ENCODE peak calls at places on chromosomes 5 and 9, in nine cellular contexts. One of them, this sample, is unnamed.

GRCh38 chr5:159441441-159441840 is 111.2 kb upstream of the IL12B start:
- DNase-seq in activated CD8-positive, alpha-beta memory T cell treated with anti-CD3 and anti-CD28 coated beads, Interleukin-2, amount 50 U/mL, for 48 hours: no peak
- DNase-seq in MV-4-11: peak
- DNase-seq in germinal center: no peak
- DNase-seq in heart left ventricle: peak
- DNase-seq in activated CD4-positive, CD25-positive, alpha-beta regulatory T cell treated with anti-CD3 and anti-CD28 coated beads, Interleukin-2, amount 50 U/mL, for 72 hours: no peak
- DNase-seq in HT1080: peak
- DNase-seq in substantia nigra: no peak
- DNase-seq in A172: peak
- DNase-seq in this sample: peak

GRCh38 chr5:44881266-44881665 is 72.5 kb downstream of the MRPS30 start:
- DNase-seq in activated CD8-positive, alpha-beta memory T cell treated with anti-CD3 and anti-CD28 coated beads, Interleukin-2, amount 50 U/mL, for 48 hours: no peak
- DNase-seq in MV-4-11: no peak
- DNase-seq in germinal center: no peak
- DNase-seq in heart left ventricle: no peak
- DNase-seq in activated CD4-positive, CD25-positive, alpha-beta regulatory T cell treated with anti-CD3 and anti-CD28 coated beads, Interleukin-2, amount 50 U/mL, for 72 hours: no peak
- DNase-seq in HT1080: no peak
- DNase-seq in substantia nigra: no peak
- DNase-seq in A172: no peak
- DNase-seq in this sample: no peak

GRCh38 chr5:171601266-171601881 is 181.9 kb downstream of the FGF18 start:
- DNase-seq in activated CD8-positive, alpha-beta memory T cell treated with anti-CD3 and anti-CD28 coated beads, Interleukin-2, amount 50 U/mL, for 48 hours: peak
- DNase-seq in MV-4-11: peak
- DNase-seq in germinal center: no peak
- DNase-seq in heart left ventricle: no peak
- DNase-seq in activated CD4-positive, CD25-positive, alpha-beta regulatory T cell treated with anti-CD3 and anti-CD28 coated beads, Interleukin-2, amount 50 U/mL, for 72 hours: no peak
- DNase-seq in HT1080: no peak
- DNase-seq in substantia nigra: no peak
- DNase-seq in A172: peak
- DNase-seq in this sample: no peak

GRCh38 chr9:83964973-83965349 is 15.1 kb downstream of the HNRNPK start:
- DNase-seq in activated CD8-positive, alpha-beta memory T cell treated with anti-CD3 and anti-CD28 coated beads, Interleukin-2, amount 50 U/mL, for 48 hours: no peak
- DNase-seq in MV-4-11: peak
- DNase-seq in germinal center: no peak
- DNase-seq in heart left ventricle: no peak
- DNase-seq in activated CD4-positive, CD25-positive, alpha-beta regulatory T cell treated with anti-CD3 and anti-CD28 coated beads, Interleukin-2, amount 50 U/mL, for 72 hours: no peak
- DNase-seq in HT1080: no peak
- DNase-seq in substantia nigra: no peak
- DNase-seq in A172: no peak
- DNase-seq in this sample: no peak

GRCh38 chr5:147065071-147065470 is 169.8 kb upstream of the STK32A start:
- DNase-seq in activated CD8-positive, alpha-beta memory T cell treated with anti-CD3 and anti-CD28 coated beads, Interleukin-2, amount 50 U/mL, for 48 hours: no peak
- DNase-seq in MV-4-11: no peak
- DNase-seq in germinal center: no peak
- DNase-seq in heart left ventricle: no peak
- DNase-seq in activated CD4-positive, CD25-positive, alpha-beta regulatory T cell treated with anti-CD3 and anti-CD28 coated beads, Interleukin-2, amount 50 U/mL, for 72 hours: no peak
- DNase-seq in HT1080: no peak
- DNase-seq in substantia nigra: no peak
- DNase-seq in A172: no peak
- DNase-seq in this sample: no peak

GRCh38 chr5:152560508-152561137 is 155.5 kb upstream of the NMUR2 start:
- DNase-seq in activated CD8-positive, alpha-beta memory T cell treated with anti-CD3 and anti-CD28 coated beads, Interleukin-2, amount 50 U/mL, for 48 hours: peak
- DNase-seq in MV-4-11: peak
- DNase-seq in germinal center: peak
- DNase-seq in heart left ventricle: peak
- DNase-seq in activated CD4-positive, CD25-positive, alpha-beta regulatory T cell treated with anti-CD3 and anti-CD28 coated beads, Interleukin-2, amount 50 U/mL, for 72 hours: no peak
- DNase-seq in HT1080: peak
- DNase-seq in substantia nigra: peak
- DNase-seq in A172: peak
- DNase-seq in this sample: peak

GRCh38 chr5:129763651-129764050 is 15.8 kb downstream of the MINAR2 start:
- DNase-seq in activated CD8-positive, alpha-beta memory T cell treated with anti-CD3 and anti-CD28 coated beads, Interleukin-2, amount 50 U/mL, for 48 hours: no peak
- DNase-seq in MV-4-11: no peak
- DNase-seq in germinal center: no peak
- DNase-seq in heart left ventricle: no peak
- DNase-seq in activated CD4-positive, CD25-positive, alpha-beta regulatory T cell treated with anti-CD3 and anti-CD28 coated beads, Interleukin-2, amount 50 U/mL, for 72 hours: no peak
- DNase-seq in HT1080: no peak
- DNase-seq in substantia nigra: no peak
- DNase-seq in A172: no peak
- DNase-seq in this sample: no peak

GRCh38 chr5:154198611-154199230 is 8.2 kb downstream of the GALNT10 start:
- DNase-seq in activated CD8-positive, alpha-beta memory T cell treated with anti-CD3 and anti-CD28 coated beads, Interleukin-2, amount 50 U/mL, for 48 hours: no peak
- DNase-seq in MV-4-11: no peak
- DNase-seq in germinal center: no peak
- DNase-seq in heart left ventricle: no peak
- DNase-seq in activated CD4-positive, CD25-positive, alpha-beta regulatory T cell treated with anti-CD3 and anti-CD28 coated beads, Interleukin-2, amount 50 U/mL, for 72 hours: no peak
- DNase-seq in HT1080: peak
- DNase-seq in substantia nigra: no peak
- DNase-seq in A172: peak
- DNase-seq in this sample: peak

GRCh38 chr9:89720721-89721660 is 116.2 kb downstream of the GADD45G start:
- DNase-seq in activated CD8-positive, alpha-beta memory T cell treated with anti-CD3 and anti-CD28 coated beads, Interleukin-2, amount 50 U/mL, for 48 hours: no peak
- DNase-seq in MV-4-11: peak
- DNase-seq in germinal center: no peak
- DNase-seq in heart left ventricle: no peak
- DNase-seq in activated CD4-positive, CD25-positive, alpha-beta regulatory T cell treated with anti-CD3 and anti-CD28 coated beads, Interleukin-2, amount 50 U/mL, for 72 hours: no peak
- DNase-seq in HT1080: no peak
- DNase-seq in substantia nigra: no peak
- DNase-seq in A172: no peak
- DNase-seq in this sample: no peak

GRCh38 chr5:28374492-28374934 is 1336.1 kb upstream of the CDH9 start:
- DNase-seq in activated CD8-positive, alpha-beta memory T cell treated with anti-CD3 and anti-CD28 coated beads, Interleukin-2, amount 50 U/mL, for 48 hours: no peak
- DNase-seq in MV-4-11: peak
- DNase-seq in germinal center: no peak
- DNase-seq in heart left ventricle: no peak
- DNase-seq in activated CD4-positive, CD25-positive, alpha-beta regulatory T cell treated with anti-CD3 and anti-CD28 coated beads, Interleukin-2, amount 50 U/mL, for 72 hours: no peak
- DNase-seq in HT1080: peak
- DNase-seq in substantia nigra: no peak
- DNase-seq in A172: peak
- DNase-seq in this sample: peak

GRCh38 chr9:8366161-8366926 is 566.8 kb upstream of the DMAC1 start:
- DNase-seq in activated CD8-positive, alpha-beta memory T cell treated with anti-CD3 and anti-CD28 coated beads, Interleukin-2, amount 50 U/mL, for 48 hours: no peak
- DNase-seq in MV-4-11: peak
- DNase-seq in germinal center: no peak
- DNase-seq in heart left ventricle: peak
- DNase-seq in activated CD4-positive, CD25-positive, alpha-beta regulatory T cell treated with anti-CD3 and anti-CD28 coated beads, Interleukin-2, amount 50 U/mL, for 72 hours: no peak
- DNase-seq in HT1080: peak
- DNase-seq in substantia nigra: no peak
- DNase-seq in A172: peak
- DNase-seq in this sample: peak

GRCh38 chr5:83245037-83245436 is 167.7 kb downstream of the XRCC4 start:
- DNase-seq in activated CD8-positive, alpha-beta memory T cell treated with anti-CD3 and anti-CD28 coated beads, Interleukin-2, amount 50 U/mL, for 48 hours: no peak
- DNase-seq in MV-4-11: no peak
- DNase-seq in germinal center: no peak
- DNase-seq in heart left ventricle: no peak
- DNase-seq in activated CD4-positive, CD25-positive, alpha-beta regulatory T cell treated with anti-CD3 and anti-CD28 coated beads, Interleukin-2, amount 50 U/mL, for 72 hours: no peak
- DNase-seq in HT1080: no peak
- DNase-seq in substantia nigra: no peak
- DNase-seq in A172: no peak
- DNase-seq in this sample: no peak

GRCh38 chr9:109408759-109409462 is 88.1 kb upstream of the EPB41L4B start:
- DNase-seq in activated CD8-positive, alpha-beta memory T cell treated with anti-CD3 and anti-CD28 coated beads, Interleukin-2, amount 50 U/mL, for 48 hours: no peak
- DNase-seq in MV-4-11: no peak
- DNase-seq in germinal center: no peak
- DNase-seq in heart left ventricle: no peak
- DNase-seq in activated CD4-positive, CD25-positive, alpha-beta regulatory T cell treated with anti-CD3 and anti-CD28 coated beads, Interleukin-2, amount 50 U/mL, for 72 hours: no peak
- DNase-seq in HT1080: no peak
- DNase-seq in substantia nigra: no peak
- DNase-seq in A172: no peak
- DNase-seq in this sample: no peak

GRCh38 chr9:18721267-18722079 is 247.5 kb downstream of the ADAMTSL1 start:
- DNase-seq in activated CD8-positive, alpha-beta memory T cell treated with anti-CD3 and anti-CD28 coated beads, Interleukin-2, amount 50 U/mL, for 48 hours: no peak
- DNase-seq in MV-4-11: no peak
- DNase-seq in germinal center: no peak
- DNase-seq in heart left ventricle: no peak
- DNase-seq in activated CD4-positive, CD25-positive, alpha-beta regulatory T cell treated with anti-CD3 and anti-CD28 coated beads, Interleukin-2, amount 50 U/mL, for 72 hours: no peak
- DNase-seq in HT1080: no peak
- DNase-seq in substantia nigra: no peak
- DNase-seq in A172: no peak
- DNase-seq in this sample: no peak

GRCh38 chr5:58262226-58262625 is 197.7 kb downstream of the PLK2 start:
- DNase-seq in activated CD8-positive, alpha-beta memory T cell treated with anti-CD3 and anti-CD28 coated beads, Interleukin-2, amount 50 U/mL, for 48 hours: no peak
- DNase-seq in MV-4-11: no peak
- DNase-seq in germinal center: no peak
- DNase-seq in heart left ventricle: no peak
- DNase-seq in activated CD4-positive, CD25-positive, alpha-beta regulatory T cell treated with anti-CD3 and anti-CD28 coated beads, Interleukin-2, amount 50 U/mL, for 72 hours: no peak
- DNase-seq in HT1080: no peak
- DNase-seq in substantia nigra: no peak
- DNase-seq in A172: no peak
- DNase-seq in this sample: no peak

GRCh38 chr9:69179037-69179436 is 5.0 kb downstream of the TJP2 start:
- DNase-seq in activated CD8-positive, alpha-beta memory T cell treated with anti-CD3 and anti-CD28 coated beads, Interleukin-2, amount 50 U/mL, for 48 hours: no peak
- DNase-seq in MV-4-11: no peak
- DNase-seq in germinal center: no peak
- DNase-seq in heart left ventricle: no peak
- DNase-seq in activated CD4-positive, CD25-positive, alpha-beta regulatory T cell treated with anti-CD3 and anti-CD28 coated beads, Interleukin-2, amount 50 U/mL, for 72 hours: no peak
- DNase-seq in HT1080: no peak
- DNase-seq in substantia nigra: no peak
- DNase-seq in A172: no peak
- DNase-seq in this sample: no peak

GRCh38 chr5:38413696-38414095 is 142.8 kb downstream of the LIFR start:
- DNase-seq in activated CD8-positive, alpha-beta memory T cell treated with anti-CD3 and anti-CD28 coated beads, Interleukin-2, amount 50 U/mL, for 48 hours: no peak
- DNase-seq in MV-4-11: no peak
- DNase-seq in germinal center: no peak
- DNase-seq in heart left ventricle: no peak
- DNase-seq in activated CD4-positive, CD25-positive, alpha-beta regulatory T cell treated with anti-CD3 and anti-CD28 coated beads, Interleukin-2, amount 50 U/mL, for 72 hours: no peak
- DNase-seq in HT1080: no peak
- DNase-seq in substantia nigra: no peak
- DNase-seq in A172: no peak
- DNase-seq in this sample: no peak

GRCh38 chr5:79687911-79688310 is 1.7 kb upstream of the CMYA5 start:
- DNase-seq in activated CD8-positive, alpha-beta memory T cell treated with anti-CD3 and anti-CD28 coated beads, Interleukin-2, amount 50 U/mL, for 48 hours: no peak
- DNase-seq in MV-4-11: no peak
- DNase-seq in germinal center: no peak
- DNase-seq in heart left ventricle: no peak
- DNase-seq in activated CD4-positive, CD25-positive, alpha-beta regulatory T cell treated with anti-CD3 and anti-CD28 coated beads, Interleukin-2, amount 50 U/mL, for 72 hours: no peak
- DNase-seq in HT1080: no peak
- DNase-seq in substantia nigra: no peak
- DNase-seq in A172: no peak
- DNase-seq in this sample: no peak

GRCh38 chr5:172370648-172371248 is 83.6 kb downstream of the SH3PXD2B start:
- DNase-seq in activated CD8-positive, alpha-beta memory T cell treated with anti-CD3 and anti-CD28 coated beads, Interleukin-2, amount 50 U/mL, for 48 hours: peak
- DNase-seq in MV-4-11: peak
- DNase-seq in germinal center: no peak
- DNase-seq in heart left ventricle: no peak
- DNase-seq in activated CD4-positive, CD25-positive, alpha-beta regulatory T cell treated with anti-CD3 and anti-CD28 coated beads, Interleukin-2, amount 50 U/mL, for 72 hours: peak
- DNase-seq in HT1080: peak
- DNase-seq in substantia nigra: no peak
- DNase-seq in A172: peak
- DNase-seq in this sample: peak

GRCh38 chr9:100111235-100111634 is 12.2 kb downstream of the INVS start:
- DNase-seq in activated CD8-positive, alpha-beta memory T cell treated with anti-CD3 and anti-CD28 coated beads, Interleukin-2, amount 50 U/mL, for 48 hours: no peak
- DNase-seq in MV-4-11: peak
- DNase-seq in germinal center: no peak
- DNase-seq in heart left ventricle: peak
- DNase-seq in activated CD4-positive, CD25-positive, alpha-beta regulatory T cell treated with anti-CD3 and anti-CD28 coated beads, Interleukin-2, amount 50 U/mL, for 72 hours: no peak
- DNase-seq in HT1080: peak
- DNase-seq in substantia nigra: peak
- DNase-seq in A172: peak
- DNase-seq in this sample: peak

GRCh38 chr5:56757077-56757476 is 58.3 kb upstream of the MAP3K1 start:
- DNase-seq in activated CD8-positive, alpha-beta memory T cell treated with anti-CD3 and anti-CD28 coated beads, Interleukin-2, amount 50 U/mL, for 48 hours: no peak
- DNase-seq in MV-4-11: no peak
- DNase-seq in germinal center: no peak
- DNase-seq in heart left ventricle: no peak
- DNase-seq in activated CD4-positive, CD25-positive, alpha-beta regulatory T cell treated with anti-CD3 and anti-CD28 coated beads, Interleukin-2, amount 50 U/mL, for 72 hours: no peak
- DNase-seq in HT1080: peak
- DNase-seq in substantia nigra: no peak
- DNase-seq in A172: peak
- DNase-seq in this sample: peak

GRCh38 chr9:20292002-20292401 is 330.3 kb downstream of the MLLT3 start:
- DNase-seq in activated CD8-positive, alpha-beta memory T cell treated with anti-CD3 and anti-CD28 coated beads, Interleukin-2, amount 50 U/mL, for 48 hours: no peak
- DNase-seq in MV-4-11: no peak
- DNase-seq in germinal center: no peak
- DNase-seq in heart left ventricle: no peak
- DNase-seq in activated CD4-positive, CD25-positive, alpha-beta regulatory T cell treated with anti-CD3 and anti-CD28 coated beads, Interleukin-2, amount 50 U/mL, for 72 hours: no peak
- DNase-seq in HT1080: peak
- DNase-seq in substantia nigra: no peak
- DNase-seq in A172: peak
- DNase-seq in this sample: no peak

GRCh38 chr5:44740655-44741054 is 68.1 kb upstream of the MRPS30 start:
- DNase-seq in activated CD8-positive, alpha-beta memory T cell treated with anti-CD3 and anti-CD28 coated beads, Interleukin-2, amount 50 U/mL, for 48 hours: no peak
- DNase-seq in MV-4-11: no peak
- DNase-seq in germinal center: no peak
- DNase-seq in heart left ventricle: no peak
- DNase-seq in activated CD4-positive, CD25-positive, alpha-beta regulatory T cell treated with anti-CD3 and anti-CD28 coated beads, Interleukin-2, amount 50 U/mL, for 72 hours: no peak
- DNase-seq in HT1080: no peak
- DNase-seq in substantia nigra: no peak
- DNase-seq in A172: no peak
- DNase-seq in this sample: peak

This sample was measured in PC-3.